ENCODE peak calls at places on chromosomes 1 and 21, in six cellular contexts. One of them, this sample, is unnamed.

GRCh38 chr21:35511298-35512162 is 462.4 kb upstream of the RUNX1 start:
- DNase-seq in transverse colon: no peak
- DNase-seq in vagina: no peak
- DNase-seq in H1: no peak
- DNase-seq in sigmoid colon: no peak
- DNase-seq in GM12891: no peak
- DNase-seq in this sample: no peak

GRCh38 chr1:15758537-15758936 is at the start of gene FBLIM1:
- DNase-seq in vagina: no peak
- DNase-seq in H1: peak
- DNase-seq in sigmoid colon: peak
- DNase-seq in transverse colon: no peak
- DNase-seq in GM12891: no peak
- DNase-seq in this sample: no peak

GRCh38 chr1:85374160-85374559 is 90.8 kb downstream of the DDAH1 start:
- DNase-seq in GM12891: no peak
- DNase-seq in H1: no peak
- DNase-seq in sigmoid colon: no peak
- DNase-seq in transverse colon: no peak
- DNase-seq in vagina: no peak
- DNase-seq in this sample: no peak

GRCh38 chr1:178031856-178032320 is 62.0 kb upstream of the RASAL2 start:
- DNase-seq in transverse colon: peak
- DNase-seq in vagina: no peak
- DNase-seq in H1: peak
- DNase-seq in sigmoid colon: peak
- DNase-seq in GM12891: peak
- DNase-seq in this sample: peak

GRCh38 chr21:46667735-46668380 is 32.4 kb downstream of the PRMT2 start:
- DNase-seq in vagina: no peak
- DNase-seq in H1: peak
- DNase-seq in transverse colon: no peak
- DNase-seq in GM12891: peak
- DNase-seq in sigmoid colon: no peak
- DNase-seq in this sample: no peak

GRCh38 chr1:8015809-8016165 is 10.3 kb downstream of the ERRFI1 start:
- DNase-seq in H1: no peak
- DNase-seq in GM12891: no peak
- DNase-seq in vagina: no peak
- DNase-seq in sigmoid colon: peak
- DNase-seq in transverse colon: no peak
- DNase-seq in this sample: no peak

GRCh38 chr1:86487131-86487804 is 18.5 kb downstream of the CLCA1 start:
- DNase-seq in GM12891: no peak
- DNase-seq in transverse colon: no peak
- DNase-seq in H1: no peak
- DNase-seq in sigmoid colon: peak
- DNase-seq in vagina: no peak
- DNase-seq in this sample: no peak

GRCh38 chr1:168455764-168456163 is 88.0 kb downstream of the XCL2 start:
- DNase-seq in vagina: no peak
- DNase-seq in sigmoid colon: no peak
- DNase-seq in transverse colon: no peak
- DNase-seq in H1: no peak
- DNase-seq in GM12891: no peak
- DNase-seq in this sample: no peak

GRCh38 chr1:241459186-241459802 is 60.3 kb downstream of the FH start:
- DNase-seq in transverse colon: no peak
- DNase-seq in H1: no peak
- DNase-seq in GM12891: no peak
- DNase-seq in sigmoid colon: no peak
- DNase-seq in vagina: no peak
- DNase-seq in this sample: no peak

GRCh38 chr1:178951600-178951999 is 74.1 kb upstream of the FAM20B start:
- DNase-seq in GM12891: no peak
- DNase-seq in H1: no peak
- DNase-seq in sigmoid colon: no peak
- DNase-seq in transverse colon: no peak
- DNase-seq in vagina: no peak
- DNase-seq in this sample: no peak

GRCh38 chr1:32352831-32353383 is 9.4 kb downstream of the FAM229A start:
- DNase-seq in sigmoid colon: no peak
- DNase-seq in GM12891: no peak
- DNase-seq in transverse colon: no peak
- DNase-seq in vagina: no peak
- DNase-seq in H1: no peak
- DNase-seq in this sample: no peak

GRCh38 chr1:79398501-79398900 is 392.0 kb upstream of the ADGRL4 start:
- DNase-seq in transverse colon: no peak
- DNase-seq in GM12891: no peak
- DNase-seq in H1: no peak
- DNase-seq in vagina: no peak
- DNase-seq in sigmoid colon: no peak
- DNase-seq in this sample: no peak

GRCh38 chr1:56644941-56645662 is at the start of gene PRKAA2:
- DNase-seq in H1: peak
- DNase-seq in GM12891: peak
- DNase-seq in transverse colon: peak
- DNase-seq in sigmoid colon: peak
- DNase-seq in vagina: no peak
- DNase-seq in this sample: peak

GRCh38 chr1:54173681-54174080 is 20.9 kb upstream of the CDCP2 start:
- DNase-seq in GM12891: no peak
- DNase-seq in H1: no peak
- DNase-seq in vagina: no peak
- DNase-seq in sigmoid colon: no peak
- DNase-seq in transverse colon: no peak
- DNase-seq in this sample: no peak

GRCh38 chr1:221912230-221912629 is 170.3 kb upstream of the DUSP10 start:
- DNase-seq in GM12891: no peak
- DNase-seq in vagina: no peak
- DNase-seq in H1: no peak
- DNase-seq in transverse colon: no peak
- DNase-seq in sigmoid colon: no peak
- DNase-seq in this sample: no peak

GRCh38 chr1:2356401-2356800 is 35.0 kb downstream of the MORN1 start:
- DNase-seq in sigmoid colon: peak
- DNase-seq in transverse colon: no peak
- DNase-seq in H1: no peak
- DNase-seq in vagina: no peak
- DNase-seq in GM12891: no peak
- DNase-seq in this sample: no peak

GRCh38 chr1:180482425-180483275 is 19.7 kb downstream of the ACBD6 start:
- DNase-seq in sigmoid colon: no peak
- DNase-seq in vagina: no peak
- DNase-seq in GM12891: no peak
- DNase-seq in transverse colon: no peak
- DNase-seq in H1: no peak
- DNase-seq in this sample: no peak

GRCh38 chr1:36177589-36178463 is 21.9 kb downstream of the MAP7D1 start:
- DNase-seq in GM12891: no peak
- DNase-seq in H1: peak
- DNase-seq in sigmoid colon: no peak
- DNase-seq in transverse colon: no peak
- DNase-seq in vagina: no peak
- DNase-seq in this sample: no peak

GRCh38 chr1:35595684-35596083 is 22.6 kb downstream of the TFAP2E start:
- DNase-seq in H1: no peak
- DNase-seq in transverse colon: no peak
- DNase-seq in vagina: no peak
- DNase-seq in sigmoid colon: no peak
- DNase-seq in GM12891: no peak
- DNase-seq in this sample: no peak

GRCh38 chr1:7127322-7128050 is 342.2 kb downstream of the CAMTA1 start:
- DNase-seq in H1: no peak
- DNase-seq in GM12891: no peak
- DNase-seq in sigmoid colon: no peak
- DNase-seq in transverse colon: no peak
- DNase-seq in vagina: no peak
- DNase-seq in this sample: no peak

DNA sequence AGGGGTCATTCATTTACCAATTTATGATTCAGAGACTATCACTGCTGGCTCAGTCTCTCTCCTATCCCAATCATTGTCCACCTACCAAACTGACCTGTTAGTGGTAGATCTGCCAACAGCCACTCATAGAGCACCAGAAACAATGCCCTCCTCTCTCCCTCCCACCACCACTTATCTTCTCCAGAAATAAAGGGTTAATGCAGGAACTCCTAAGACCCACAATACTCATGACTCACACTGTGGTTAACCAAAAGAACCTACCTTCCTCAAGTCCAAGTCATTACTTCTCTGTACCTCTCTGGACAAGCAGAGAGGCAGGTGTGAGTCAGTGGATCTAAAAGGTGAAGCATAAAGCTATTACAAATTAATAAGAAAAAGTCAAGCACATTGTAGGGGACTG is 40.9 kb upstream of the CAMK1G start:
- DNase-seq in vagina: no peak
- DNase-seq in sigmoid colon: no peak
- DNase-seq in GM12891: no peak
- DNase-seq in transverse colon: no peak
- DNase-seq in H1: no peak
- DNase-seq in this sample: no peak
- TF ChIP-seq POLR2AphosphoS5 in vagina: no peak
- TF ChIP-seq POLR2AphosphoS5 in sigmoid colon: no peak
- TF ChIP-seq POLR2AphosphoS5 in GM12891: no peak
- TF ChIP-seq POLR2AphosphoS5 in transverse colon: no peak
- TF ChIP-seq POLR2AphosphoS5 in H1: no peak
- TF ChIP-seq POLR2AphosphoS5 in this sample: no peak

DNA sequence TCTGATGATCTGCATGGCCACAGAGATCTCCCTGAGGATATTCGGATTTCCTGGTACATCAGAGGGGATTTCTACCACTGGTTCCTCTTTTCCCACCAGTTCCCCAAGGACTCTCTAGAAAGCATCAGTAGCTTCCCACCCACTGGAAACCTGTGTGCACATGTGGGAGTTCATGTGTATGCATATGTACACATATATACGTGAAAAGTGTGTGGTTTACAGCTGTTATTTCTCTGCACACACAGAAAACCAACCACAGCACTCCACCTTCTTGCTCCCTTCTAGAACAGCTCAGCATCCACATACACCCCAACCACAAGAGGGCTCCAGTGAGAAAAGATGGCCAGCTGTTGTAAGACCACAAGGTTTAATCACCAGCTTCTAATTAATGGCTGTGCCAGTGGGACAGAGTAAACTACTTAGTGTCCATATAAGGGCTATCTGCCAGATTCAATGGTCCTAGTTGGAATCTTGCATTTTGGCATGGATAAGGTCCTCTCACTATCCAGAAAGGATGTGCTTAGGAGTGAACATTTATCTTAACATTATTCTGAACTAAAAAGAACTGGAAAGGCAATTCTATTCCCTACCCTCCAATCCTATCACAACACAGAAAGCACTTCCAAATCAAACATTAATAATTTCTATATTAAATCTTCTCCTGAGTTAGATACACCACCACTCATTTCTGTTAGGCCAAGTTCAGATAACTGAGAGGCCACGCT is 24.1 kb downstream of the GPR3 start:
- DNase-seq in GM12891: no peak
- DNase-seq in sigmoid colon: no peak
- DNase-seq in H1: no peak
- DNase-seq in transverse colon: peak
- DNase-seq in vagina: no peak
- DNase-seq in this sample: no peak
- TF ChIP-seq POLR2AphosphoS5 in GM12891: no peak
- TF ChIP-seq POLR2AphosphoS5 in sigmoid colon: peak
- TF ChIP-seq POLR2AphosphoS5 in H1: no peak
- TF ChIP-seq POLR2AphosphoS5 in transverse colon: no peak
- TF ChIP-seq POLR2AphosphoS5 in vagina: no peak
- TF ChIP-seq POLR2AphosphoS5 in this sample: no peak

DNA sequence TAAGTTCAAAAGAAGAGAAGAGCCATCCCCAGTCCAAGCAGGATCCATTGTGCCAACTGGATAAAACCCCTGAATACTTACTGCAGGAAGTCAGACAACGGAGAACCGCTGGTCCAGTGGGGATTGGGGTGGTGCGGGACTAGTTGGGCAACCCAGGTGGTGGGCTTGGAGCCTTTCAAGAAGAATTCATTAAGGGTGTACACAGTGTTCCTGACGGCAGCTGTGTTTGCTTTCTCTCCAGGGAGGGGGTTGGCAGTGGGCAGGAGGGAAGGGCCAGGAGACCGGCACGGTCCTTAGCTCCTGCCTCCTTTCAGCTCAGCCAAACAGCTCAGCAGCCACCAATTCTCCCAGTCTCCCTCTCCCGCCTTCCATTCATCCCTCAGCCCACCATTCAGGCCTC is 7.1 kb upstream of the CDK18 start:
- DNase-seq in GM12891: no peak
- DNase-seq in H1: no peak
- DNase-seq in sigmoid colon: no peak
- DNase-seq in transverse colon: no peak
- DNase-seq in vagina: no peak
- DNase-seq in this sample: no peak
- TF ChIP-seq POLR2AphosphoS5 in GM12891: no peak
- TF ChIP-seq POLR2AphosphoS5 in H1: no peak
- TF ChIP-seq POLR2AphosphoS5 in sigmoid colon: no peak
- TF ChIP-seq POLR2AphosphoS5 in transverse colon: no peak
- TF ChIP-seq POLR2AphosphoS5 in vagina: no peak
- TF ChIP-seq POLR2AphosphoS5 in this sample: no peak

GRCh38 chr21:32414579-32415358 is 2.3 kb downstream of the EVA1C start:
- DNase-seq in transverse colon: no peak
- DNase-seq in H1: no peak
- DNase-seq in sigmoid colon: no peak
- DNase-seq in GM12891: no peak
- DNase-seq in vagina: no peak
- DNase-seq in this sample: no peak

GRCh38 chr21:32411366-32412161 is 942 bp upstream of the EVA1C start:
- DNase-seq in transverse colon: peak
- DNase-seq in GM12891: no peak
- DNase-seq in vagina: no peak
- DNase-seq in H1: peak
- DNase-seq in sigmoid colon: peak
- DNase-seq in this sample: no peak

GRCh38 chr21:32413697-32414578 is 1.4 kb downstream of the EVA1C start:
- DNase-seq in transverse colon: peak
- DNase-seq in vagina: no peak
- DNase-seq in sigmoid colon: peak
- DNase-seq in GM12891: no peak
- DNase-seq in H1: no peak
- DNase-seq in this sample: no peak

GRCh38 chr21:32412162-32412997 is at the start of gene EVA1C:
- DNase-seq in vagina: no peak
- DNase-seq in sigmoid colon: peak
- DNase-seq in transverse colon: peak
- DNase-seq in GM12891: no peak
- DNase-seq in H1: peak
- DNase-seq in this sample: no peak

DNA sequence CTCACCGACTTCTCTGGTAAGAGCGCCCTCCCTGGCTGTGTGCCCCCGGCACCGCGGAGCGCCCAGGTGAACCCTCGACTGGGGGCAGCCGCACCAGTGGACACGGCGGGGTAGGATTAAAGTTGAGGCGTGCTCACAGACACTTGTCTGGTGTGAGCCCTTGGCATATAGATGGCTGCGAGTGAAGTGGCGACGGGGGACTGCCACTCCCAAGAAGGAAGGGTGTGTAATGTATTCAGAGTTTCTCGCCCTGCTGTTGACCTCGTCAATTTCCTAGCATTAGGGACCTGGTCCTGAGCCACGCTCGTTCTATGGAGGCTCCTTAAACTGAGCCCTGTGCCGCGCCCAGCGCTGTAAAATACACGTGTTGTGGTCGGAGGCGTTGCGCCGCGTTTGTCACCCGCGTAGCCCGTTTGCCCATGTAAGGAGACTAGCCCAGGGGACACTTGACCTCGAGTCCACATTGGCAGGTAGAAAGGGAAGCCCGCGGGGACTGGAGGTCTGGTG is 545 bp downstream of the EVA1C start:
- DNase-seq in H1: no peak
- DNase-seq in sigmoid colon: peak
- DNase-seq in GM12891: no peak
- DNase-seq in vagina: no peak
- DNase-seq in transverse colon: peak
- DNase-seq in this sample: no peak
- TF ChIP-seq POLR2AphosphoS5 in H1: no peak
- TF ChIP-seq POLR2AphosphoS5 in sigmoid colon: peak
- TF ChIP-seq POLR2AphosphoS5 in GM12891: no peak
- TF ChIP-seq POLR2AphosphoS5 in vagina: peak
- TF ChIP-seq POLR2AphosphoS5 in transverse colon: peak
- TF ChIP-seq POLR2AphosphoS5 in this sample: no peak